ENCODE peak calls at places on chromosome 17, in four cellular contexts. R is H1, U is A549, B is endothelial cell of umbilical vein. G is an unnamed sample.

GRCh38 chr17:21452377-21453143 is 76.4 kb downstream of the KCNJ12 start:
- DNase-seq in R (peak), U (no peak), B (peak), G (peak)

GRCh38 chr17:14755002-14755401 is 454.1 kb downstream of the HS3ST3B1 start:
- DNase-seq in U (no peak), R (no peak), B (no peak), G (no peak)

GRCh38 chr17:31476525-31477416 is 85.3 kb downstream of the RAB11FIP4 start:
- DNase-seq in U (no peak), R (no peak), B (no peak), G (no peak)

GRCh38 chr17:46870116-46870803 is 18.9 kb downstream of the WNT9B start:
- DNase-seq in R (no peak), B (no peak), U (no peak), G (no peak)

GRCh38 chr17:59165933-59166342 is 10.4 kb downstream of the PRR11 start:
- DNase-seq in U (peak), B (peak), R (peak), G (peak)

GRCh38 chr17:6426356-6427101 is 8.4 kb downstream of the AIPL1 start:
- DNase-seq in B (no peak), U (no peak), R (no peak), G (no peak)

GRCh38 chr17:61770752-61771533 is 92.4 kb downstream of the BRIP1 start:
- DNase-seq in B (no peak), U (no peak), R (no peak), G (no peak)

GRCh38 chr17:46072998-46073397 is 73.9 kb downstream of the STH start:
- DNase-seq in B (no peak), R (no peak), U (peak), G (no peak)

GRCh38 chr17:45235071-45236001 is 13.7 kb downstream of the FMNL1 start:
- DNase-seq in U (peak), B (peak), R (peak), G (peak)

GRCh38 chr17:33459078-33459940 is 166.2 kb upstream of the ASIC2 start:
- DNase-seq in R (no peak), U (no peak), B (no peak), G (peak)

GRCh38 chr17:69415431-69415830 is 934 bp downstream of the MAP2K6 start:
- DNase-seq in B (no peak), U (no peak), R (no peak), G (no peak)

GRCh38 chr17:31488264-31488981 is 96.9 kb downstream of the RAB11FIP4 start:
- DNase-seq in R (no peak), B (no peak), U (no peak), G (peak)

GRCh38 chr17:2547176-2547575 is 35.5 kb upstream of the METTL16 start:
- DNase-seq in U (peak), B (no peak), R (no peak), G (no peak)

GRCh38 chr17:44863254-44863918 is 15.7 kb downstream of the HIGD1B start:
- DNase-seq in B (peak), R (no peak), U (no peak), G (no peak)

GRCh38 chr17:18323507-18324139 is 8.5 kb downstream of the SMCR8 start:
- DNase-seq in B (no peak), R (no peak), U (no peak), G (no peak)

GRCh38 chr17:40623419-40624217 is 24.0 kb downstream of the SMARCE1 start:
- DNase-seq in B (no peak), U (no peak), R (no peak), G (no peak)

GRCh38 chr17:45341389-45342158 is 24.8 kb upstream of the MAP3K14 start:
- DNase-seq in U (peak), B (peak), R (peak), G (peak)

GRCh38 chr17:49963626-49964538 is 5.1 kb upstream of the DLX4 start:
- DNase-seq in R (peak), B (no peak), U (no peak), G (peak)

GRCh38 chr17:65925606-65926307 is 266.2 kb downstream of the CEP112 start:
- DNase-seq in B (no peak), R (no peak), U (no peak), G (no peak)

GRCh38 chr17:29155235-29155965 is 24.8 kb downstream of the MYO18A start:
- DNase-seq in U (peak), B (peak), R (no peak), G (no peak)

GRCh38 chr17:8091033-8091687 is 3.6 kb upstream of the ALOX12B start:
- DNase-seq in R (no peak), U (no peak), B (no peak), G (no peak)

GRCh38 chr17:77957215-77957868 is 1.2 kb upstream of the TNRC6C start:
- DNase-seq in U (peak), B (peak), R (no peak), G (no peak)

GRCh38 chr17:32551186-32551955 is 64.6 kb downstream of the CDK5R1 start:
- DNase-seq in U (no peak), B (peak), R (no peak), G (no peak)

GRCh38 chr17:4968916-4969550 is 1.4 kb upstream of the SPAG7 start:
- DNase-seq in U (peak), B (peak), R (no peak), G (no peak)

GRCh38 chr17:76847031-76847430 is 21.2 kb upstream of the MGAT5B start:
- DNase-seq in R (no peak), U (no peak), B (no peak), G (no peak)

GRCh38 chr17:28958820-28959455 is 7.6 kb upstream of the PHF12 start:
- DNase-seq in U (no peak), B (no peak), R (no peak), G (peak)

GRCh38 chr17:8914554-8914953 is 47.1 kb upstream of the PIK3R6 start:
- DNase-seq in U (no peak), R (no peak), B (no peak), G (no peak)

GRCh38 chr17:7204828-7205461 is 14.7 kb downstream of the DLG4 start:
- DNase-seq in U (peak), B (peak), R (peak), G (peak)

GRCh38 chr17:73359987-73360410 is 48.2 kb upstream of the CDC42EP4 start:
- DNase-seq in U (no peak), R (peak), B (no peak), G (peak)

GRCh38 chr17:44930667-44931066 is 15.4 kb upstream of the GFAP start:
- DNase-seq in R (no peak), B (no peak), U (no peak), G (no peak)

GRCh38 chr17:73201215-73202069 is 8.6 kb downstream of the COG1 start:
- DNase-seq in U (no peak), R (no peak), B (no peak), G (no peak)

GRCh38 chr17:64256913-64257807 is 5.9 kb downstream of the TEX2 start:
- DNase-seq in B (no peak), R (no peak), U (no peak), G (no peak)

GRCh38 chr17:40251576-40251975 is 32.5 kb downstream of the WIPF2 start:
- DNase-seq in R (no peak), B (peak), U (peak), G (no peak)

GRCh38 chr17:55731586-55732250 is 9.1 kb upstream of the TMEM100 start:
- DNase-seq in R (no peak), U (no peak), B (no peak), G (no peak)

GRCh38 chr17:63696381-63696961 is 3.5 kb downstream of the LIMD2 start:
- DNase-seq in B (peak), R (peak), U (peak), G (peak)

GRCh38 chr17:62963296-62963695 is 2.7 kb upstream of the TANC2 start:
- DNase-seq in B (peak), R (no peak), U (peak), G (no peak)

GRCh38 chr17:35294756-35295155 is 51.9 kb downstream of the SLFN5 start:
- DNase-seq in U (no peak), R (no peak), B (no peak), G (no peak)

GRCh38 chr17:36949461-36949927 is 740 bp downstream of the AATF start:
- DNase-seq in U (no peak), R (no peak), B (no peak), G (no peak)

DNA sequence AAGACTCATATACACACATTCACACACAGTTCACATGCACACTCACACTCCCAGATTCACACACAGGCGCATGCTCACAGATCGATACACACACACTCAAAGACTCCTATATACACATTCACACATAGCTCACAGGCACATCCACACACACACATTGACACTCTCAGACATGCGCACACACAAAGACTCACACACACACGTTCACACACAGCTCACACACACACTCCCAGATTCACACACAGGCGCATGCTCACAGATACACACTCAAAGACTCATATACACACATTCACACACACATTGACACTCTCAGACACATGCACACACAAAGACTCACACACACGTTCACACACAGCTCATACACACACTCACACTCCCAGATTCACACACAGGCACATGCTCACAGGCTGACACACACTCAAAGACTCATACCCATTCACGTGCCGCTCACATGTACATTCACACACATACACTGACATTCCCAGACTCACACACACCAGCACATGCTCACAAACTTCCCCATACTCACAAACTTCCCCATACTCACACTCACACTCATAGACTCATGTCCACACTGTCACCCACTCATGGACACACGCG is 25.6 kb upstream of the KRT17 start:
- DNase-seq in B (no peak), U (no peak), R (no peak), G (no peak)
- TF ChIP-seq JUN in B (no peak), U (no peak), R (no peak), G (no peak)

GRCh38 chr17:80005360-80006338 is 30.0 kb downstream of the TBC1D16 start:
- DNase-seq in U (peak), B (peak), R (peak), G (peak)
- TF ChIP-seq JUN in U (no peak), B (no peak), R (no peak), G (no peak)

GRCh38 chr17:15910791-15911190 is 34.1 kb upstream of the ADORA2B start:
- DNase-seq in R (no peak), U (no peak), B (no peak), G (peak)
- TF ChIP-seq JUN in R (no peak), U (no peak), B (no peak), G (no peak)

GRCh38 chr17:81004336-81005015 is 12.8 kb downstream of the CHMP6 start:
- DNase-seq in B (no peak), R (no peak), U (no peak), G (no peak)
- TF ChIP-seq JUN in B (no peak), R (no peak), U (no peak), G (no peak)

GRCh38 chr17:75239214-75239613 is 22.2 kb downstream of the GGA3 start:
- DNase-seq in B (no peak), U (no peak), R (no peak), G (no peak)

GRCh38 chr17:75237100-75238014 is 24.0 kb downstream of the GGA3 start:
- DNase-seq in R (no peak), U (no peak), B (no peak), G (no peak)

GRCh38 chr17:75238020-75238580 is 23.3 kb downstream of the GGA3 start:
- DNase-seq in R (no peak), U (no peak), B (no peak), G (no peak)

GRCh38 chr17:75239778-75240393 is 21.5 kb downstream of the GGA3 start:
- DNase-seq in U (no peak), B (no peak), R (no peak), G (no peak)

GRCh38 chr17:75238684-75239191 is 22.7 kb downstream of the GGA3 start:
- DNase-seq in B (peak), R (peak), U (peak), G (peak)
- TF ChIP-seq JUN in B (no peak), R (no peak), U (no peak), G (no peak)

DNA sequence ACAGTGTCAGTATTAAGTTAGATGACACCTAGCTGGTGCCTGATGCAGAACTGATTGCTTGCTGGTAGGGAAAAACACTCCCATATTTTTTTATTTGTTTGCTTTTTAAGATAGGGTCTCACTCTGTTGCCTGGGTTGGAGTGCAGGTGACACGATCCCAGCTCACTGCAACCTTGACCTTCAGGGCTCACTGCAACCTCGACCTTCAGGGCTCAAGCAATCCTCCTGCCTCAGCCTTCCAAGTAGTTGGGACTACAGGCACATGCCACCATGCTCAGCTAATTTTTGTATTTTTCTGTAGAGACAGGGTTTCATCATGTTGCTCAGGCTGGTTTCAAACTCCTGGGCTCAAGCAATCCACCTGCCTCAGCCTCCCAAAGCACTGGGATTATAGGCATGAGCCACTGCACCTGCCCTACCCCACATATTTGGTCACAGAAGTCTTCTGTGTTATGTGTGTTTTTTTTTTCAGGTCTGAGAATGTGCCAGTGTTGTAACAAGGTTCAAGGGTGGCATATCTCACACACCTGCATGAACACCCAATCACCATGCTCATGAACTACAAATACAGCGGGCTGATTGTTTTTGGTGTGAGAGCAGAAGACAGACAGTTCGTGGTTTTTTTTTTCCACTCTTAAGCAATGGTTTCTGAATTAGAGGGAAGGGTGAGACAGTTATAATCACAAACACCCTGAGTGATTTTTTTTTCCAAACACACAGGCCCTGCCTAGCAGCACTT is 22.8 kb downstream of the SPAG9 start:
- DNase-seq in U (no peak), B (no peak), R (no peak), G (no peak)
- TF ChIP-seq JUN in U (no peak), B (no peak), R (no peak), G (no peak)

GRCh38 chr17:82458885-82459424 is 414 bp downstream of the NARF start:
- DNase-seq in B (peak), R (no peak), U (no peak), G (peak)
- TF ChIP-seq JUN in B (no peak), R (no peak), U (no peak), G (no peak)

G was measured in WTC11.